ENCODE peak calls at places on chromosome 4, in seven cellular contexts. W, B, X, T, Z, N and C are unnamed samples.

GRCh38 chr4:154137320-154137905 is 348.5 kb upstream of the SFRP2 start:
- DNase-seq in W (no peak), B (no peak), X (no peak), T (no peak), Z (no peak), N (no peak), C (no peak)

GRCh38 chr4:176001171-176002006 is 64.3 kb upstream of the WDR17 start:
- DNase-seq in W (no peak), B (peak), X (no peak), T (no peak), Z (peak), N (no peak), C (peak)

GRCh38 chr4:174714393-174715211 is 114.4 kb downstream of the GLRA3 start:
- DNase-seq in W (no peak), B (peak), X (peak), T (peak), Z (peak), N (peak), C (peak)

GRCh38 chr4:174669278-174669677 is 147.0 kb upstream of the HPGD start:
- DNase-seq in W (no peak), B (peak), X (no peak), T (no peak), Z (no peak), N (peak), C (no peak)

GRCh38 chr4:42281324-42282020 is 115.8 kb upstream of the SHISA3 start:
- DNase-seq in W (no peak), B (no peak), X (no peak), T (no peak), Z (no peak), N (peak), C (no peak)

GRCh38 chr4:48254381-48255072 is 15.1 kb downstream of the TEC start:
- DNase-seq in W (no peak), B (peak), X (no peak), T (peak), Z (no peak), N (peak), C (peak)

GRCh38 chr4:127479031-127479622 is 153.6 kb upstream of the INTU start:
- DNase-seq in W (no peak), B (peak), X (no peak), T (no peak), Z (no peak), N (peak), C (no peak)

GRCh38 chr4:133808151-133808550 is 393.4 kb downstream of the PABPC4L start:
- DNase-seq in W (no peak), B (no peak), X (no peak), T (no peak), Z (no peak), N (no peak), C (no peak)

GRCh38 chr4:95027906-95028618 is 270.3 kb downstream of the BMPR1B start:
- DNase-seq in W (no peak), B (no peak), X (no peak), T (no peak), Z (no peak), N (no peak), C (no peak)

GRCh38 chr4:99027304-99027703 is 31.8 kb downstream of the METAP1 start:
- DNase-seq in W (no peak), B (no peak), X (no peak), T (no peak), Z (no peak), N (no peak), C (no peak)

GRCh38 chr4:99998062-99998880 is 48.2 kb upstream of the H2AZ1 start:
- DNase-seq in W (no peak), B (peak), X (no peak), T (no peak), Z (no peak), N (peak), C (no peak)

GRCh38 chr4:2362286-2363055 is 56.0 kb downstream of the ZFYVE28 start:
- DNase-seq in W (no peak), B (no peak), X (no peak), T (peak), Z (no peak), N (no peak), C (no peak)

GRCh38 chr4:14434483-14434882 is 567.8 kb upstream of the CPEB2 start:
- DNase-seq in W (no peak), B (no peak), X (no peak), T (peak), Z (no peak), N (peak), C (no peak)

GRCh38 chr4:123748806-123749205 is 352.2 kb downstream of the SPRY1 start:
- DNase-seq in W (no peak), B (no peak), X (no peak), T (no peak), Z (no peak), N (no peak), C (no peak)

GRCh38 chr4:175339100-175339707 is 421.0 kb downstream of the ADAM29 start:
- DNase-seq in W (no peak), B (no peak), X (no peak), T (no peak), Z (no peak), N (peak), C (no peak)

GRCh38 chr4:144647095-144647959 is 1.4 kb downstream of the HHIP start:
- DNase-seq in W (no peak), B (peak), X (no peak), T (no peak), Z (peak), N (no peak), C (no peak)

GRCh38 chr4:8830611-8831200 is 40.9 kb downstream of the HMX1 start:
- DNase-seq in W (peak), B (no peak), X (no peak), T (no peak), Z (no peak), N (no peak), C (no peak)

GRCh38 chr4:185210102-185210981 is 944 bp downstream of the SNX25 start:
- DNase-seq in W (no peak), B (no peak), X (peak), T (peak), Z (peak), N (peak), C (peak)

GRCh38 chr4:67680568-67681222 is 20.3 kb downstream of the UBA6 start:
- DNase-seq in W (no peak), B (no peak), X (no peak), T (no peak), Z (no peak), N (peak), C (no peak)

GRCh38 chr4:112370466-112370865 is 73.3 kb downstream of the ALPK1 start:
- DNase-seq in W (no peak), B (no peak), X (no peak), T (no peak), Z (no peak), N (peak), C (no peak)

GRCh38 chr4:24793219-24794005 is 2.0 kb upstream of the SOD3 start:
- DNase-seq in W (peak), B (no peak), X (no peak), T (no peak), Z (no peak), N (peak), C (no peak)
- TF ChIP-seq CTCF in W (peak), B (peak), X (no peak), T (no peak), Z (peak), N (peak), C (no peak)

GRCh38 chr4:39502034-39502658 is 25.1 kb downstream of the UGDH start:
- DNase-seq in W (peak), B (no peak), X (no peak), T (no peak), Z (no peak), N (peak), C (no peak)
- TF ChIP-seq CTCF in W (no peak), B (no peak), X (no peak), T (no peak), Z (no peak), N (no peak), C (no peak)

GRCh38 chr4:3783691-3784306 is 17.6 kb downstream of the ADRA2C start:
- DNase-seq in W (no peak), B (no peak), X (no peak), T (no peak), Z (peak), N (no peak), C (no peak)
- TF ChIP-seq CTCF in W (no peak), B (no peak), X (no peak), T (peak), Z (peak), N (no peak), C (no peak)

GRCh38 chr4:165461176-165461835 is 82.5 kb downstream of the CPE start:
- DNase-seq in W (no peak), B (peak), X (no peak), T (peak), Z (no peak), N (no peak), C (no peak)

GRCh38 chr4:165464338-165464737 is 85.5 kb downstream of the CPE start:
- DNase-seq in W (no peak), B (no peak), X (no peak), T (no peak), Z (no peak), N (no peak), C (no peak)

GRCh38 chr4:165458451-165458850 is 79.6 kb downstream of the CPE start:
- DNase-seq in W (no peak), B (no peak), X (no peak), T (no peak), Z (no peak), N (no peak), C (no peak)

GRCh38 chr4:165464813-165465381 is 86.1 kb downstream of the CPE start:
- DNase-seq in W (no peak), B (peak), X (no peak), T (no peak), Z (no peak), N (no peak), C (no peak)

GRCh38 chr4:165462009-165462408 is 83.2 kb downstream of the CPE start:
- DNase-seq in W (no peak), B (no peak), X (no peak), T (no peak), Z (no peak), N (no peak), C (no peak)
- TF ChIP-seq CTCF in W (peak), B (peak), X (no peak), T (no peak), Z (no peak), N (no peak), C (no peak)

GRCh38 chr4:90798948-90799347 is 671.8 kb downstream of the CCSER1 start:
- DNase-seq in W (no peak), B (no peak), X (no peak), T (no peak), Z (no peak), N (no peak), C (no peak)

GRCh38 chr4:90799895-90800294 is 672.7 kb downstream of the CCSER1 start:
- DNase-seq in W (no peak), B (no peak), X (no peak), T (no peak), Z (no peak), N (no peak), C (peak)
- TF ChIP-seq CTCF in W (peak), B (no peak), X (no peak), T (no peak), Z (no peak), N (no peak), C (no peak)

GRCh38 chr4:131427000-131427399 is 1722.1 kb upstream of the PCDH10 start:
- DNase-seq in W (no peak), B (no peak), X (no peak), T (no peak), Z (no peak), N (no peak), C (no peak)

GRCh38 chr4:131426023-131426758 is 1722.9 kb upstream of the PCDH10 start:
- DNase-seq in W (no peak), B (no peak), X (no peak), T (no peak), Z (no peak), N (no peak), C (no peak)

DNA sequence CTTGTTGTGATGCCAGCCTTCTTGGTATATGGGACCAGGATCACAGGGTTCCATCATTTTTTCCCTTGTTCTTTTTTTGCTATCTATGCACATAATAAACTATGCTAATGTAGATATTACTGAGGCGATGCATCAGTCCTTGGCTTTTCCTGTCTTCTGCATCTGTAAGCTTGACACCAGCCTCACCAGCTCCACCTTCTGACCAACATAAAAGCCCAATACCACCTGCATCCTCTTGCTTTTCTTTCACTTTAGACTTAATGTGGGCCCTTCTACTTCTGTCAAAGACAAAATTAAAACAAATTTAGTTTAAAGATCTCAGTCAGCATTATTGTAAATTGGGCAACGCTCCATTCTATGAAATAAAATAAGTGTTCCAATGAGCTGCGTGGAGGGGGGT is 1718.8 kb upstream of the PCDH10 start:
- DNase-seq in W (no peak), B (no peak), X (no peak), T (no peak), Z (no peak), N (peak), C (no peak)
- TF ChIP-seq CTCF in W (no peak), B (no peak), X (no peak), T (no peak), Z (no peak), N (peak), C (no peak)

GRCh38 chr4:72531322-72531721 is 37.7 kb downstream of the ADAMTS3 start:
- DNase-seq in W (no peak), B (no peak), X (no peak), T (no peak), Z (no peak), N (no peak), C (no peak)

GRCh38 chr4:72531768-72532290 is 37.2 kb downstream of the ADAMTS3 start:
- DNase-seq in W (no peak), B (no peak), X (no peak), T (no peak), Z (no peak), N (no peak), C (no peak)

GRCh38 chr4:72525938-72526337 is 43.1 kb downstream of the ADAMTS3 start:
- DNase-seq in W (no peak), B (peak), X (no peak), T (peak), Z (no peak), N (peak), C (peak)

GRCh38 chr4:72529144-72529822 is 39.7 kb downstream of the ADAMTS3 start:
- DNase-seq in W (no peak), B (no peak), X (no peak), T (no peak), Z (no peak), N (no peak), C (no peak)

DNA sequence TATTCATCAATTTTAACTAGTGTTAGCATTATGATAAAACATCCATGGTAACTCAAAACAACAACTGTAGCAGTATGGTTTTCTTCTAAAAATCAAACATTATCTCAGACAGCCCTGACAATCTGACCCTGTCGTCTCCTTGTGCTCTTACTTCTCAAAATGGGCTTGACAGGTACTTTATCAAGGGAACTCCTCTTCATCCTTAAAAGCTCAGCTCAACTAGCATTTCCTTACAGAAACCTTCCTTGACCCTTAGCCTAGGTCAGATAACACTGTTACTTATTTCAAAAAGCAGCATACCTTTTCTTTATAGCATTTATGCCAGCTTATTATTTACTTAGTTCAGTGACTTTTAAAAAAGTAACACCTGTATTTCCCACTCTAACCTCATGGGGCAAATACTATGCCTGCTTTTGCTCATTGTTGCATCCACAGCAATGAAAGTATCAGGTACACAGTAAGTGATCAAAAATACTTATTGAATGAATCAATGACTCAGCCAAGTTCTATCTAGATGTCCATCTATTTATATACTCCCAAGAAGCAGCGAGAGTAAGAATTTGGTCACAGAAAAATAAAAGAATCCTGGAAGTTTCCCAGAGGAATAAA is 41.9 kb downstream of the ADAMTS3 start:
- DNase-seq in W (no peak), B (no peak), X (no peak), T (no peak), Z (no peak), N (no peak), C (no peak)
- TF ChIP-seq CTCF in W (no peak), B (no peak), X (no peak), T (no peak), Z (no peak), N (peak), C (no peak)